ENCODE peak calls at places on chromosomes 5 and 9, in four cellular contexts. A is stimulated activated CD4-positive, alpha-beta T cell treated with anti-CD3 and anti-CD28 coated beads, Interleukin-2, amount 100 ng/mL, for 48 hours; E is amygdala; P is BJ. O is an unnamed sample.

GRCh38 chr5:144469106-144469505 is 298.4 kb downstream of the KCTD16 start:
- DNase-seq in P (no peak), E (no peak), A (no peak), O (no peak)

GRCh38 chr5:71905804-71906711 is 187.0 kb downstream of the CARTPT start:
- DNase-seq in P (no peak), E (no peak), A (no peak), O (no peak)

GRCh38 chr9:38211002-38211401 is 142.0 kb upstream of the SHB start:
- DNase-seq in A (no peak), P (no peak), E (no peak), O (no peak)

GRCh38 chr5:96336351-96336985 is 96.6 kb downstream of the PCSK1 start:
- DNase-seq in E (peak; percentile 65), A (peak; percentile 55), P (peak; percentile 53), O (peak; percentile 77)

GRCh38 chr5:138967806-138968448 is 92.8 kb upstream of the LRRTM2 start:
- DNase-seq in P (no peak), E (no peak), A (no peak), O (no peak)

GRCh38 chr9:84652496-84653081 is 16.9 kb upstream of the NTRK2 start:
- DNase-seq in P (no peak), A (no peak), E (no peak), O (no peak)

GRCh38 chr5:140295414-140295813 is 7.5 kb downstream of the PFDN1 start:
- DNase-seq in A (no peak), P (peak; percentile 52), E (no peak), O (peak; percentile 67)

GRCh38 chr5:115343855-115344254 is 47.4 kb upstream of the CCDC112 start:
- DNase-seq in P (no peak), E (no peak), A (no peak), O (peak; percentile 37)

GRCh38 chr9:72812622-72813111 is 140.2 kb downstream of the ALDH1A1 start:
- DNase-seq in A (no peak), P (no peak), E (no peak), O (no peak)

GRCh38 chr9:5554254-5554653 is 43.9 kb downstream of the PDCD1LG2 start:
- DNase-seq in A (no peak), E (no peak), P (no peak), O (no peak)

GRCh38 chr9:105064248-105065118 is 136.5 kb upstream of the ABCA1 start:
- DNase-seq in A (no peak), P (peak; percentile 90), E (peak; percentile 87), O (peak; percentile 91)

GRCh38 chr5:157571357-157571827 is 4.2 kb downstream of the ADAM19 start:
- DNase-seq in A (no peak), P (no peak), E (peak; percentile 12), O (no peak)

GRCh38 chr9:136399176-136400037 is 563 bp downstream of the SNAPC4 start:
- DNase-seq in E (no peak), A (peak; percentile 28), P (no peak), O (no peak)

GRCh38 chr9:135084881-135085760 is 2.3 kb upstream of the OLFM1 start:
- DNase-seq in A (no peak), P (no peak), E (no peak), O (no peak)

GRCh38 chr9:124054671-124055212 is 43.2 kb downstream of the LHX2 start:
- DNase-seq in E (no peak), P (peak; percentile 41), A (peak; percentile 30), O (peak; percentile 84)

GRCh38 chr9:108599571-108599970 is 256.2 kb downstream of the ACTL7B start:
- DNase-seq in P (no peak), A (no peak), E (no peak), O (no peak)

GRCh38 chr9:115170674-115171073 is 52.7 kb upstream of the TNC start:
- DNase-seq in P (no peak), E (no peak), A (no peak), O (no peak)

GRCh38 chr9:87465791-87466190 is 31.9 kb upstream of the DAPK1 start:
- DNase-seq in E (no peak), P (no peak), A (no peak), O (no peak)

GRCh38 chr5:109155625-109156024 is 254.1 kb downstream of the PJA2 start:
- DNase-seq in P (no peak), E (no peak), A (no peak), O (no peak)

GRCh38 chr5:138408023-138408422 is 30.8 kb upstream of the REEP2 start:
- DNase-seq in E (no peak), A (peak; percentile 3), P (no peak), O (no peak)

GRCh38 chr9:5389109-5389732 is 48.5 kb downstream of the PLGRKT start:
- DNase-seq in P (peak; percentile 37), E (no peak), A (peak; percentile 10), O (peak; percentile 53)

GRCh38 chr9:137710751-137711150 is 91.9 kb downstream of the EHMT1 start:
- DNase-seq in E (no peak), P (no peak), A (no peak), O (no peak)

GRCh38 chr9:130305381-130305780 is 39.8 kb downstream of the HMCN2 start:
- DNase-seq in A (no peak), P (no peak), E (no peak), O (no peak)

GRCh38 chr9:73869261-73869660 is 627.9 kb upstream of the RORB start:
- DNase-seq in P (no peak), A (no peak), E (peak; percentile 1), O (peak; percentile 1)

GRCh38 chr5:53262348-53262970 is 152.9 kb upstream of the MOCS2 start:
- DNase-seq in E (no peak), P (no peak), A (no peak), O (no peak)

GRCh38 chr9:121298016-121298538 is 30.1 kb downstream of the GSN start:
- DNase-seq in P (no peak), E (no peak), A (no peak), O (no peak)

GRCh38 chr5:90967443-90967842 is 408.8 kb downstream of the ADGRV1 start:
- DNase-seq in P (no peak), E (no peak), A (no peak), O (no peak)

GRCh38 chr5:92899611-92900010 is 681.4 kb downstream of the NR2F1-AS1 start:
- DNase-seq in A (no peak), P (no peak), E (no peak), O (no peak)

GRCh38 chr9:72895122-72895521 is 57.7 kb downstream of the ALDH1A1 start:
- DNase-seq in A (no peak), E (no peak), P (no peak), O (no peak)

GRCh38 chr5:109718632-109719031 is 28.9 kb downstream of the MAN2A1 start:
- DNase-seq in P (no peak), E (no peak), A (no peak), O (no peak)

GRCh38 chr5:32325067-32325466 is 12.3 kb upstream of the MTMR12 start:
- DNase-seq in E (no peak), A (no peak), P (no peak), O (no peak)

GRCh38 chr5:109876941-109877669 is 187.4 kb downstream of the MAN2A1 start:
- DNase-seq in E (no peak), P (no peak), A (no peak), O (no peak)

GRCh38 chr9:118009585-118009984 is 305.4 kb downstream of the TLR4 start:
- DNase-seq in A (no peak), P (no peak), E (no peak), O (no peak)

GRCh38 chr9:128215491-128216404 is 12.6 kb downstream of the DNM1 start:
- DNase-seq in E (peak; percentile 70), P (peak; percentile 66), A (no peak), O (peak; percentile 57)

GRCh38 chr9:136546697-136547481 is 1.0 kb upstream of the NOTCH1 start:
- DNase-seq in A (no peak), E (peak; percentile 63), P (no peak), O (no peak)

GRCh38 chr9:13354733-13355132 is 75.2 kb upstream of the MPDZ start:
- DNase-seq in E (no peak), A (no peak), P (no peak), O (no peak)

GRCh38 chr9:23322392-23322791 is 503.6 kb downstream of the ELAVL2 start:
- DNase-seq in E (no peak), A (no peak), P (no peak), O (no peak)

GRCh38 chr9:127132921-127133647 is 10.6 kb upstream of the ANGPTL2 start:
- DNase-seq in A (no peak), E (no peak), P (no peak), O (no peak)

O was measured in AG09309.